ENCODE peak calls at places on chromosomes 12 and 14, in five cellular contexts. D is MCF 10A; X is activated T-helper 1 cell treated with Interleukin-2 at 50 U/mL for 16 hours; N is ovary; B is activated CD4-positive, alpha-beta T cell treated with anti-CD3 and anti-CD28 coated beads for 24 hours. Y is an unnamed sample.

GRCh38 chr14:103019827-103020226 is 37.5 kb downstream of the CDC42BPB start:
- DNase-seq in N (no peak), X (no peak), D (peak), B (no peak), Y (no peak)

GRCh38 chr12:124752437-124753229 is 111.0 kb downstream of the SCARB1 start:
- DNase-seq in N (no peak), B (no peak), X (no peak), D (peak), Y (no peak)

GRCh38 chr14:38662781-38663180 is 406.9 kb upstream of the CLEC14A start:
- DNase-seq in D (no peak), N (no peak), X (no peak), B (no peak), Y (no peak)

GRCh38 chr12:119988440-119988787 is 622 bp upstream of the BICDL1 start:
- DNase-seq in D (no peak), B (no peak), N (no peak), X (no peak), Y (no peak)

GRCh38 chr14:76267322-76268012 is 108.5 kb upstream of the ESRRB start:
- DNase-seq in D (no peak), N (peak), B (no peak), X (no peak), Y (peak)

GRCh38 chr14:103528158-103528511 is 861 bp upstream of the TRMT61A start:
- DNase-seq in D (no peak), N (no peak), X (no peak), B (no peak), Y (no peak)

GRCh38 chr14:77615231-77616132 is 955 bp downstream of the SPTLC2 start:
- DNase-seq in D (no peak), X (no peak), B (no peak), N (no peak), Y (peak)

GRCh38 chr12:102811125-102811737 is 105.8 kb downstream of the PAH start:
- DNase-seq in X (no peak), D (peak), B (no peak), N (peak), Y (no peak)

GRCh38 chr14:38226366-38226765 is 18.7 kb downstream of the SSTR1 start:
- DNase-seq in N (no peak), X (no peak), D (no peak), B (no peak), Y (no peak)

GRCh38 chr12:77796775-77797174 is 33.9 kb upstream of the NAV3 start:
- DNase-seq in B (no peak), D (peak), N (no peak), X (no peak), Y (no peak)

GRCh38 chr14:24094839-24095195 is 706 bp downstream of the PCK2 start:
- DNase-seq in B (no peak), D (no peak), N (no peak), X (no peak), Y (no peak)

GRCh38 chr12:108333898-108334699 is 5.0 kb downstream of the CMKLR1 start:
- DNase-seq in B (no peak), N (no peak), X (no peak), D (peak), Y (no peak)

GRCh38 chr12:913919-914718 is 35.4 kb downstream of the RAD52 start:
- DNase-seq in B (no peak), X (no peak), D (peak), N (peak), Y (no peak)

GRCh38 chr12:108879615-108880254 is at the start of gene DAO:
- DNase-seq in D (no peak), B (no peak), N (no peak), X (no peak), Y (peak)

GRCh38 chr14:20215196-20215595 is 8.3 kb upstream of the OR11H6 start:
- DNase-seq in B (no peak), N (no peak), X (no peak), D (no peak), Y (no peak)

GRCh38 chr12:33427071-33427470 is 12.5 kb downstream of the SYT10 start:
- DNase-seq in N (no peak), X (no peak), D (peak), B (no peak), Y (no peak)

GRCh38 chr12:88243886-88244491 is 101.9 kb downstream of the TMTC3 start:
- DNase-seq in B (no peak), X (no peak), N (no peak), D (no peak), Y (no peak)

GRCh38 chr14:26401170-26401968 is 196.5 kb downstream of the NOVA1 start:
- DNase-seq in X (no peak), B (no peak), N (no peak), D (no peak), Y (no peak)

GRCh38 chr14:56805992-56806737 is 4.1 kb downstream of the OTX2 start:
- DNase-seq in X (no peak), D (no peak), N (no peak), B (no peak), Y (no peak)

GRCh38 chr12:31017535-31017934 is 56.1 kb upstream of the DDX11 start:
- DNase-seq in N (no peak), B (no peak), D (no peak), X (no peak), Y (no peak)

GRCh38 chr12:52949413-52950331 is 754 bp downstream of the KRT18 start:
- DNase-seq in N (no peak), B (no peak), X (no peak), D (peak), Y (peak)

GRCh38 chr12:94329366-94329765 is 130.3 kb downstream of the CEP83 start:
- DNase-seq in N (no peak), X (no peak), B (no peak), D (peak), Y (no peak)

GRCh38 chr14:102891111-102891510 is 31.4 kb upstream of the AMN start:
- DNase-seq in N (no peak), D (no peak), B (no peak), X (no peak), Y (no peak)

GRCh38 chr12:27083861-27084271 is 1.5 kb upstream of the C12orf71 start:
- DNase-seq in N (no peak), B (no peak), X (no peak), D (no peak), Y (no peak)

GRCh38 chr14:92600318-92601053 is 86.9 kb downstream of the RIN3 start:
- DNase-seq in D (peak), X (no peak), N (no peak), B (no peak), Y (no peak)

GRCh38 chr12:30701056-30701455 is 5.4 kb upstream of the IPO8 start:
- DNase-seq in X (no peak), B (no peak), D (no peak), N (no peak), Y (no peak)

GRCh38 chr14:100663528-100664052 is 63.1 kb upstream of the DLK1 start:
- DNase-seq in N (no peak), X (no peak), B (no peak), D (no peak), Y (no peak)

GRCh38 chr12:58176296-58176869 is 235.0 kb downstream of the ATP23 start:
- DNase-seq in D (peak), B (no peak), X (no peak), N (no peak), Y (no peak)

GRCh38 chr14:89226789-89227489 is 190.1 kb downstream of the FOXN3 start:
- DNase-seq in X (no peak), N (no peak), D (no peak), B (no peak), Y (no peak)

GRCh38 chr14:95696741-95697140 is 10.5 kb downstream of the TCL1B start:
- DNase-seq in N (no peak), B (no peak), X (no peak), D (no peak), Y (no peak)

GRCh38 chr12:23504641-23505399 is 444.6 kb downstream of the SOX5 start:
- DNase-seq in X (no peak), B (no peak), N (no peak), D (no peak), Y (no peak)

GRCh38 chr14:91333640-91334039 is 84.0 kb downstream of the CCDC88C start:
- DNase-seq in X (no peak), D (no peak), N (no peak), B (no peak), Y (no peak)

GRCh38 chr14:95741051-95741490 is 27.1 kb upstream of the TCL1A start:
- DNase-seq in X (no peak), D (peak), B (no peak), N (no peak), Y (no peak)

GRCh38 chr14:40362856-40363255 is 930.6 kb upstream of the FBXO33 start:
- DNase-seq in X (no peak), N (no peak), D (no peak), B (no peak), Y (no peak)

GRCh38 chr12:127664901-127665300 is 602.1 kb upstream of the TMEM132C start:
- DNase-seq in D (no peak), X (no peak), B (no peak), N (no peak), Y (no peak)

GRCh38 chr12:59403259-59403932 is 192.4 kb upstream of the SLC16A7 start:
- DNase-seq in X (no peak), D (peak), B (peak), N (no peak), Y (no peak)

GRCh38 chr14:96261772-96262485 is 5.9 kb downstream of the BDKRB1 start:
- DNase-seq in D (no peak), N (no peak), B (no peak), X (no peak), Y (no peak)

Y was measured in left lobe of liver.